ENCODE peak calls at places on chromosomes 12 and 14, in four cellular contexts. C is stomach, H is cardiac fibroblast, Q is lung. P is an unnamed sample.

GRCh38 chr12:43038991-43039390 is 449.4 kb upstream of the PRICKLE1 start:
- DNase-seq in C (no peak), H (no peak), Q (no peak), P (no peak)

GRCh38 chr14:69398818-69399210 is 322 bp downstream of the SLC39A9 start:
- DNase-seq in C (no peak), H (no peak), Q (no peak), P (no peak)

GRCh38 chr12:86257173-86257572 is 982 bp upstream of the MGAT4C start:
- DNase-seq in C (no peak), H (no peak), Q (no peak), P (no peak)

GRCh38 chr14:103880986-103881926 is 33.9 kb upstream of the PPP1R13B start:
- DNase-seq in C (peak), H (no peak), Q (no peak), P (no peak)

GRCh38 chr12:58961906-58962305 is 41.6 kb upstream of the LRIG3 start:
- DNase-seq in C (no peak), H (peak), Q (no peak), P (no peak)

GRCh38 chr14:92687681-92688433 is 60.6 kb downstream of the LGMN start:
- DNase-seq in C (peak), H (peak), Q (no peak), P (peak)

GRCh38 chr14:99534863-99535262 is 53.7 kb downstream of the CCNK start:
- DNase-seq in C (no peak), H (no peak), Q (no peak), P (no peak)

GRCh38 chr12:110312581-110313360 is 31.7 kb downstream of the ATP2A2 start:
- DNase-seq in C (no peak), H (peak), Q (no peak), P (no peak)

GRCh38 chr14:49982522-49982951 is 89.7 kb downstream of the ARF6 start:
- DNase-seq in C (no peak), H (peak), Q (no peak), P (no peak)

GRCh38 chr14:49989980-49990379 is 97.1 kb downstream of the ARF6 start:
- DNase-seq in C (no peak), H (no peak), Q (no peak), P (no peak)

GRCh38 chr14:49988080-49988990 is 95.5 kb downstream of the ARF6 start:
- DNase-seq in C (no peak), H (no peak), Q (no peak), P (no peak)

GRCh38 chr14:49984419-49984818 is 91.5 kb downstream of the ARF6 start:
- DNase-seq in C (no peak), H (peak), Q (no peak), P (no peak)

GRCh38 chr14:49986344-49987014 is 93.6 kb downstream of the ARF6 start:
- DNase-seq in C (no peak), H (peak), Q (no peak), P (no peak)
- H3K4me3 ChIP-seq in C (no peak), H (no peak), Q (no peak), P (no peak)

GRCh38 chr14:61350871-61351270 is 29.5 kb downstream of the PRKCH start:
- DNase-seq in C (no peak), H (no peak), Q (no peak), P (no peak)
- H3K4me3 ChIP-seq in C (no peak), H (no peak), Q (no peak), P (no peak)

GRCh38 chr14:90641111-90642010 is 174.9 kb downstream of the TTC7B start:
- DNase-seq in C (no peak), H (no peak), Q (no peak), P (peak)
- H3K4me3 ChIP-seq in C (no peak), H (no peak), Q (no peak), P (peak)

GRCh38 chr12:113899042-113899843 is 66.9 kb downstream of the RBM19 start:
- DNase-seq in C (no peak), H (no peak), Q (no peak), P (no peak)
- H3K4me3 ChIP-seq in C (no peak), H (no peak), Q (no peak), P (no peak)

GRCh38 chr12:52874573-52875435 is 26.0 kb upstream of the KRT78 start:
- DNase-seq in C (no peak), H (peak), Q (no peak), P (no peak)
- H3K4me3 ChIP-seq in C (peak), H (no peak), Q (no peak), P (peak)

P was measured in GM23338.